ENCODE peak calls at places on chromosomes 11 and 22, in nine cellular contexts. One of them, this sample, is unnamed.
A peak's percentile ranks its signal among the peaks of the same experiment; 100 is the strongest.

GRCh38 chr11:63022422-63022821 is 6.8 kb upstream of the SLC22A8 start:
- DNase-seq in Caco-2: no peak
- DNase-seq in psoas muscle: no peak
- DNase-seq in H9: peak; percentile 22
- DNase-seq in CD8-positive, alpha-beta memory T cell: no peak
- DNase-seq in naive thymus-derived CD4-positive, alpha-beta T cell: no peak
- DNase-seq in tibial artery: no peak
- DNase-seq in effector memory CD4-positive, alpha-beta T cell: no peak
- DNase-seq in HCT116: no peak
- DNase-seq in this sample: no peak

GRCh38 chr22:42292726-42293520 is 22.5 kb upstream of the TCF20 start:
- DNase-seq in HCT116: no peak
- DNase-seq in effector memory CD4-positive, alpha-beta T cell: no peak
- DNase-seq in CD8-positive, alpha-beta memory T cell: no peak
- DNase-seq in psoas muscle: no peak
- DNase-seq in tibial artery: no peak
- DNase-seq in naive thymus-derived CD4-positive, alpha-beta T cell: no peak
- DNase-seq in Caco-2: peak; percentile 71
- DNase-seq in H9: no peak
- DNase-seq in this sample: no peak

GRCh38 chr11:126059238-126059761 is 3.4 kb downstream of the CDON start:
- DNase-seq in effector memory CD4-positive, alpha-beta T cell: no peak
- DNase-seq in psoas muscle: no peak
- DNase-seq in tibial artery: no peak
- DNase-seq in H9: no peak
- DNase-seq in CD8-positive, alpha-beta memory T cell: no peak
- DNase-seq in naive thymus-derived CD4-positive, alpha-beta T cell: no peak
- DNase-seq in HCT116: no peak
- DNase-seq in Caco-2: no peak
- DNase-seq in this sample: no peak

GRCh38 chr11:83676061-83676460 is 389.9 kb upstream of the CCDC90B start:
- DNase-seq in effector memory CD4-positive, alpha-beta T cell: no peak
- DNase-seq in psoas muscle: no peak
- DNase-seq in naive thymus-derived CD4-positive, alpha-beta T cell: no peak
- DNase-seq in HCT116: no peak
- DNase-seq in Caco-2: no peak
- DNase-seq in H9: no peak
- DNase-seq in CD8-positive, alpha-beta memory T cell: no peak
- DNase-seq in tibial artery: no peak
- DNase-seq in this sample: no peak

GRCh38 chr11:123264431-123264780 is 69.4 kb upstream of the CLMP start:
- DNase-seq in psoas muscle: no peak
- DNase-seq in tibial artery: no peak
- DNase-seq in effector memory CD4-positive, alpha-beta T cell: no peak
- DNase-seq in HCT116: no peak
- DNase-seq in H9: no peak
- DNase-seq in naive thymus-derived CD4-positive, alpha-beta T cell: no peak
- DNase-seq in CD8-positive, alpha-beta memory T cell: no peak
- DNase-seq in Caco-2: no peak
- DNase-seq in this sample: no peak

GRCh38 chr11:5196731-5197130 is 3.8 kb downstream of the OR51V1 start:
- DNase-seq in Caco-2: no peak
- DNase-seq in CD8-positive, alpha-beta memory T cell: no peak
- DNase-seq in naive thymus-derived CD4-positive, alpha-beta T cell: no peak
- DNase-seq in H9: no peak
- DNase-seq in effector memory CD4-positive, alpha-beta T cell: no peak
- DNase-seq in HCT116: no peak
- DNase-seq in tibial artery: no peak
- DNase-seq in psoas muscle: no peak
- DNase-seq in this sample: no peak

GRCh38 chr11:82507288-82507687 is 226.4 kb downstream of the FAM181B start:
- DNase-seq in Caco-2: no peak
- DNase-seq in psoas muscle: no peak
- DNase-seq in HCT116: no peak
- DNase-seq in effector memory CD4-positive, alpha-beta T cell: no peak
- DNase-seq in naive thymus-derived CD4-positive, alpha-beta T cell: no peak
- DNase-seq in CD8-positive, alpha-beta memory T cell: no peak
- DNase-seq in tibial artery: no peak
- DNase-seq in H9: no peak
- DNase-seq in this sample: no peak

GRCh38 chr11:60615497-60615896 is 83.9 kb upstream of the MS4A8 start:
- DNase-seq in psoas muscle: no peak
- DNase-seq in Caco-2: no peak
- DNase-seq in H9: no peak
- DNase-seq in HCT116: no peak
- DNase-seq in tibial artery: no peak
- DNase-seq in effector memory CD4-positive, alpha-beta T cell: no peak
- DNase-seq in CD8-positive, alpha-beta memory T cell: no peak
- DNase-seq in naive thymus-derived CD4-positive, alpha-beta T cell: no peak
- DNase-seq in this sample: no peak

GRCh38 chr11:43989162-43989961 is 46.9 kb downstream of the C11orf96 start:
- DNase-seq in naive thymus-derived CD4-positive, alpha-beta T cell: no peak
- DNase-seq in Caco-2: no peak
- DNase-seq in psoas muscle: peak; percentile 77
- DNase-seq in HCT116: no peak
- DNase-seq in effector memory CD4-positive, alpha-beta T cell: no peak
- DNase-seq in CD8-positive, alpha-beta memory T cell: no peak
- DNase-seq in tibial artery: peak; percentile 77
- DNase-seq in H9: peak; percentile 45
- DNase-seq in this sample: no peak

GRCh38 chr11:100716848-100717247 is 29.8 kb downstream of the ARHGAP42 start:
- DNase-seq in psoas muscle: no peak
- DNase-seq in Caco-2: no peak
- DNase-seq in H9: no peak
- DNase-seq in naive thymus-derived CD4-positive, alpha-beta T cell: no peak
- DNase-seq in effector memory CD4-positive, alpha-beta T cell: no peak
- DNase-seq in CD8-positive, alpha-beta memory T cell: no peak
- DNase-seq in tibial artery: no peak
- DNase-seq in HCT116: no peak
- DNase-seq in this sample: no peak

GRCh38 chr11:47616726-47617416 is 22.7 kb upstream of the C1QTNF4 start:
- DNase-seq in CD8-positive, alpha-beta memory T cell: no peak
- DNase-seq in psoas muscle: no peak
- DNase-seq in H9: peak; percentile 45
- DNase-seq in effector memory CD4-positive, alpha-beta T cell: no peak
- DNase-seq in tibial artery: no peak
- DNase-seq in Caco-2: peak; percentile 57
- DNase-seq in naive thymus-derived CD4-positive, alpha-beta T cell: no peak
- DNase-seq in HCT116: peak; percentile 21
- DNase-seq in this sample: no peak

GRCh38 chr22:30186048-30186447 is 60.5 kb downstream of the LIF start:
- DNase-seq in CD8-positive, alpha-beta memory T cell: no peak
- DNase-seq in effector memory CD4-positive, alpha-beta T cell: no peak
- DNase-seq in HCT116: no peak
- DNase-seq in naive thymus-derived CD4-positive, alpha-beta T cell: no peak
- DNase-seq in tibial artery: no peak
- DNase-seq in H9: no peak
- DNase-seq in psoas muscle: no peak
- DNase-seq in Caco-2: no peak
- DNase-seq in this sample: no peak

DNA sequence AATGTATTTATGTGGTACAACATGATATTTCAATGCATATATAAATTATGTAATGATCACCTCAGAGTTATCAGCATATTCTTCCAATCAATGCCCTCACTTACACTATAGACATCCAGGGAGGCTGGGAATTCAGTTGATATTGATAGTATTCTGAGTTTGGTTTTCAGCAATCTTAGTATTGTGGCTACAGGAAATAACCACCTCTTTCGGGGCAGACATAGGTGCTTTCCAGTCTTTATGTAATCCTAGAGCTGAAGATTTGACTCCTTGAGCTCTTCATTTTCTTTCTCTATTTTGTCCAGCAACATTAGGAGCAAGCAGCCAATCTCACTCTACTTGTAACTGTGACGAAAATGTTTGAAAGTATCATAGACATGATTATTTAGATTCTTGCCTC is 712.7 kb upstream of the KIRREL3 start:
- DNase-seq in naive thymus-derived CD4-positive, alpha-beta T cell: no peak
- DNase-seq in H9: no peak
- DNase-seq in Caco-2: no peak
- DNase-seq in CD8-positive, alpha-beta memory T cell: no peak
- DNase-seq in tibial artery: no peak
- DNase-seq in psoas muscle: no peak
- DNase-seq in HCT116: no peak
- DNase-seq in effector memory CD4-positive, alpha-beta T cell: no peak
- DNase-seq in this sample: no peak
- H3K9me3 ChIP-seq in naive thymus-derived CD4-positive, alpha-beta T cell: no peaks in the 10 kb centered on the region
- H3K9me3 ChIP-seq in H9: no peaks in the 10 kb centered on the region
- H3K9me3 ChIP-seq in Caco-2: no peaks in the 10 kb centered on the region
- H3K9me3 ChIP-seq in CD8-positive, alpha-beta memory T cell: no peaks in the 10 kb centered on the region
- H3K9me3 ChIP-seq in tibial artery: no peaks in the 10 kb centered on the region
- H3K9me3 ChIP-seq in psoas muscle: no peaks in the 10 kb centered on the region
- H3K9me3 ChIP-seq in HCT116: peaks cover 12% of the 10 kb centered on the region
- H3K9me3 ChIP-seq in effector memory CD4-positive, alpha-beta T cell: no peaks in the 10 kb centered on the region
- H3K9me3 ChIP-seq in this sample: no peaks in the 10 kb centered on the region

DNA sequence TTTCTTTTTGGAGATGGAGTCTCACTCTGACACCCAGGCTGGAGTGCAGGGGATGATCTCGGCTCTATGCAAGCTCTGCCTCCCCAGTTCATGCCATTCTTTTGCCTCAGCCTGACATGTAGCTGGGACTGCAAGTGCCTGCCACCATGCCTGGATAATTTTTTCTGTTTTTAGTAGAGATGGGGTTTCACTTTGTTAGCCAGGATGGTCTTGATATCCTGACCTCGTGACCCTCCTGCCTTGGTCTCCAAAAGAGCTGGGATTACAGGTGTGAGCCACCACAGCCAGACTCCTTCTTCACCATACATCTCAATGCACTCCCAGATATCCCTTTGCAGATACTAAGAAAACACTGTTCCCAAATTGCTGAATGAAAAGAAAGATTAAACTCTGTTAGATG is 224.3 kb downstream of the OR4A5 start:
- DNase-seq in tibial artery: peak; percentile 10
- DNase-seq in naive thymus-derived CD4-positive, alpha-beta T cell: no peak
- DNase-seq in psoas muscle: no peak
- DNase-seq in effector memory CD4-positive, alpha-beta T cell: no peak
- DNase-seq in H9: no peak
- DNase-seq in CD8-positive, alpha-beta memory T cell: no peak
- DNase-seq in HCT116: no peak
- DNase-seq in Caco-2: no peak
- DNase-seq in this sample: no peak
- H3K9me3 ChIP-seq in tibial artery: peaks cover 65% of the 10 kb centered on the region
- H3K9me3 ChIP-seq in naive thymus-derived CD4-positive, alpha-beta T cell: peaks cover 22% of the 10 kb centered on the region
- H3K9me3 ChIP-seq in psoas muscle: peaks cover 83% of the 10 kb centered on the region
- H3K9me3 ChIP-seq in effector memory CD4-positive, alpha-beta T cell: no peaks in the 10 kb centered on the region
- H3K9me3 ChIP-seq in H9: peaks cover 93% of the 10 kb centered on the region
- H3K9me3 ChIP-seq in CD8-positive, alpha-beta memory T cell: peaks cover 9% of the 10 kb centered on the region
- H3K9me3 ChIP-seq in HCT116: peaks cover 59% of the 10 kb centered on the region
- H3K9me3 ChIP-seq in Caco-2: peaks cover 11% of the 10 kb centered on the region
- H3K9me3 ChIP-seq in this sample: peaks cover 95% of the 10 kb centered on the region

GRCh38 chr22:23109079-23109347 is 32.8 kb downstream of the RSPH14 start:
- DNase-seq in tibial artery: no peak
- DNase-seq in psoas muscle: no peak
- DNase-seq in H9: no peak
- DNase-seq in Caco-2: no peak
- DNase-seq in CD8-positive, alpha-beta memory T cell: no peak
- DNase-seq in effector memory CD4-positive, alpha-beta T cell: no peak
- DNase-seq in naive thymus-derived CD4-positive, alpha-beta T cell: no peak
- DNase-seq in HCT116: no peak
- DNase-seq in this sample: no peak

GRCh38 chr22:23110922-23111527 is 30.8 kb downstream of the RSPH14 start:
- DNase-seq in H9: no peak
- DNase-seq in effector memory CD4-positive, alpha-beta T cell: no peak
- DNase-seq in HCT116: no peak
- DNase-seq in tibial artery: no peak
- DNase-seq in Caco-2: no peak
- DNase-seq in psoas muscle: no peak
- DNase-seq in CD8-positive, alpha-beta memory T cell: no peak
- DNase-seq in naive thymus-derived CD4-positive, alpha-beta T cell: no peak
- DNase-seq in this sample: no peak

GRCh38 chr22:23108324-23109078 is 33.3 kb downstream of the RSPH14 start:
- DNase-seq in Caco-2: no peak
- DNase-seq in tibial artery: no peak
- DNase-seq in naive thymus-derived CD4-positive, alpha-beta T cell: no peak
- DNase-seq in HCT116: no peak
- DNase-seq in psoas muscle: no peak
- DNase-seq in CD8-positive, alpha-beta memory T cell: no peak
- DNase-seq in effector memory CD4-positive, alpha-beta T cell: no peak
- DNase-seq in H9: no peak
- DNase-seq in this sample: no peak

GRCh38 chr22:23109441-23109978 is 32.3 kb downstream of the RSPH14 start:
- DNase-seq in tibial artery: no peak
- DNase-seq in effector memory CD4-positive, alpha-beta T cell: no peak
- DNase-seq in psoas muscle: no peak
- DNase-seq in H9: no peak
- DNase-seq in CD8-positive, alpha-beta memory T cell: no peak
- DNase-seq in Caco-2: no peak
- DNase-seq in HCT116: no peak
- DNase-seq in naive thymus-derived CD4-positive, alpha-beta T cell: no peak
- DNase-seq in this sample: no peak

GRCh38 chr22:23110190-23110921 is 31.4 kb downstream of the RSPH14 start:
- DNase-seq in psoas muscle: no peak
- DNase-seq in CD8-positive, alpha-beta memory T cell: no peak
- DNase-seq in effector memory CD4-positive, alpha-beta T cell: no peak
- DNase-seq in H9: no peak
- DNase-seq in naive thymus-derived CD4-positive, alpha-beta T cell: no peak
- DNase-seq in tibial artery: no peak
- DNase-seq in Caco-2: no peak
- DNase-seq in HCT116: no peak
- DNase-seq in this sample: no peak
- H3K9me3 ChIP-seq in psoas muscle: no peaks in the 10 kb centered on the region
- H3K9me3 ChIP-seq in CD8-positive, alpha-beta memory T cell: no peaks in the 10 kb centered on the region
- H3K9me3 ChIP-seq in effector memory CD4-positive, alpha-beta T cell: no peaks in the 10 kb centered on the region
- H3K9me3 ChIP-seq in H9: no peaks in the 10 kb centered on the region
- H3K9me3 ChIP-seq in naive thymus-derived CD4-positive, alpha-beta T cell: no peaks in the 10 kb centered on the region
- H3K9me3 ChIP-seq in tibial artery: no peaks in the 10 kb centered on the region
- H3K9me3 ChIP-seq in Caco-2: no peaks in the 10 kb centered on the region
- H3K9me3 ChIP-seq in HCT116: no peaks in the 10 kb centered on the region
- H3K9me3 ChIP-seq in this sample: no peaks in the 10 kb centered on the region

DNA sequence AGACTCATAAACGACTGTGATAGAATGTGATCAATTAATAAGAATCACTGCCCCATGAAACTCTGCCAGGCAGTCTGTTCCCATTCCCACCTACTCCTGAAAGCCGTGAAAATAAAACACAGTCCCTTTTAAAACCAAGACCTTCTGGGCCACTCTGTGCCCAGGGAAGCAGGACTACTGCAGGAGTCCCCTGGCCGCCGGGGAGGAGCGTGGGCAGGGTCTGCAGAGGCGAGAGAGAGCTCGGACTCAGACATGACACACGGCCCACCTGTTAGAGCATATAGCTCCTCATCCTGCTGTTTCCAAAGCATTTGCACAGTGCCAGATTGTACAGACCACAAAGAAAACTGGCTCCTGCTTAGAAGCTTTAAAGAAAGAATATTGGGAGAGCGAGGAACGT is 400.5 kb downstream of the SHANK2 start:
- DNase-seq in Caco-2: no peak
- DNase-seq in CD8-positive, alpha-beta memory T cell: no peak
- DNase-seq in tibial artery: no peak
- DNase-seq in HCT116: no peak
- DNase-seq in effector memory CD4-positive, alpha-beta T cell: no peak
- DNase-seq in naive thymus-derived CD4-positive, alpha-beta T cell: no peak
- DNase-seq in H9: no peak
- DNase-seq in psoas muscle: no peak
- DNase-seq in this sample: no peak
- H3K9me3 ChIP-seq in Caco-2: no peaks in the 10 kb centered on the region
- H3K9me3 ChIP-seq in CD8-positive, alpha-beta memory T cell: no peaks in the 10 kb centered on the region
- H3K9me3 ChIP-seq in tibial artery: peaks cover 17% of the 10 kb centered on the region
- H3K9me3 ChIP-seq in HCT116: no peaks in the 10 kb centered on the region
- H3K9me3 ChIP-seq in effector memory CD4-positive, alpha-beta T cell: no peaks in the 10 kb centered on the region
- H3K9me3 ChIP-seq in naive thymus-derived CD4-positive, alpha-beta T cell: peaks cover 3% of the 10 kb centered on the region
- H3K9me3 ChIP-seq in H9: no peaks in the 10 kb centered on the region
- H3K9me3 ChIP-seq in psoas muscle: no peaks in the 10 kb centered on the region
- H3K9me3 ChIP-seq in this sample: no peaks in the 10 kb centered on the region

This sample was measured in stomach.